ENCODE peak calls at places on chromosomes 2 and 18, in five cellular contexts. P is CD8-positive, alpha-beta T cell; V is cardiac muscle cell; J is neural crest cell; I is dorsolateral prefrontal cortex. S is an unnamed sample.

GRCh38 chr2:242034996-242035814 is 165.7 kb downstream of the RTP5 start:
- DNase-seq in J (no peak), V (no peak), P (no peak), I (no peak), S (no peak)

GRCh38 chr2:30510409-30510808 is 63.4 kb downstream of the LCLAT1 start:
- DNase-seq in P (no peak), J (no peak), I (no peak), V (peak), S (no peak)

GRCh38 chr2:11583203-11583752 is 49.4 kb downstream of the GREB1 start:
- DNase-seq in J (no peak), P (no peak), I (no peak), V (peak), S (no peak)

GRCh38 chr2:207253946-207254345 is 88.2 kb upstream of the KLF7 start:
- DNase-seq in I (no peak), V (peak), J (no peak), P (no peak), S (no peak)

GRCh38 chr2:55862269-55862668 is 61.3 kb downstream of the EFEMP1 start:
- DNase-seq in I (no peak), P (no peak), V (peak), J (no peak), S (no peak)

GRCh38 chr2:221104391-221104811 is 467.7 kb downstream of the EPHA4 start:
- DNase-seq in V (peak), I (peak), J (no peak), P (no peak), S (no peak)

GRCh38 chr2:162106146-162106551 is 32.1 kb upstream of the DPP4 start:
- DNase-seq in P (no peak), V (peak), I (no peak), J (no peak), S (no peak)

GRCh38 chr2:126655500-126656310 is at the start of gene GYPC:
- DNase-seq in V (peak), I (no peak), J (peak), P (peak), S (peak)

GRCh38 chr2:64311948-64312621 is 141.9 kb upstream of the LGALSL start:
- DNase-seq in I (peak), V (peak), P (no peak), J (peak), S (no peak)

GRCh38 chr2:238203104-238203972 is at the start of gene ILKAP:
- DNase-seq in P (peak), J (peak), I (peak), V (peak), S (peak)

GRCh38 chr2:236769981-236770671 is 200.5 kb downstream of the ACKR3 start:
- DNase-seq in P (no peak), J (no peak), V (peak), I (no peak), S (no peak)

GRCh38 chr2:202718614-202719013 is 83.8 kb downstream of the FAM117B start:
- DNase-seq in J (no peak), V (peak), P (no peak), I (no peak), S (no peak)

GRCh38 chr2:223700221-223700620 is 98.1 kb upstream of the SCG2 start:
- DNase-seq in V (no peak), J (no peak), I (no peak), P (no peak), S (no peak)

GRCh38 chr2:110874565-110875383 is 142.4 kb downstream of the ACOXL start:
- DNase-seq in V (no peak), I (no peak), J (no peak), P (no peak), S (no peak)

GRCh38 chr18:48166971-48167370 is 236.5 kb upstream of the SMAD2 start:
- DNase-seq in V (no peak), J (no peak), I (no peak), P (no peak), S (no peak)

DNA sequence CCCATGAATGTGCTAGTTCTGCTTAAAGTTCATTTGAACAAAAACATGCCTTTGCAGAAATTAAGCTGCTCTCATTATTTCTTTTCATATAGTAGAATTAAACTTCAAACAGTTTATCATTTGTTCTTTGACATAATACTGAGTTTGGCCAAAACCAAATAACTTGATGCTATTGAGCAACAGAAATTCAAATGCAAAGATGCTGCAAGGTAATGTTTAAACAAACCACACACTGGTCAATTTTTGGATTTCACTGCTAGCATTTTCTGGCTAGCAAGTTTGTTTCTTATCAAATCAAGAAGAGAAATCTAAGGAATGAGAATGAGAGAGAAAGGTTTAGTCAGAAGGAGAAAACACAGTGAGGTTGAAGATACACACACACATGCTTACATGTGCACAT is 80.0 kb downstream of the LYPD1 start:
- DNase-seq in J (no peak), I (no peak), V (no peak), P (no peak), S (no peak)
- TF ChIP-seq CTCF in J (no peak), I (no peak), V (no peak), P (no peak), S (no peak)

GRCh38 chr2:232230557-232230956 is 148.0 kb upstream of the ALPP start:
- DNase-seq in V (peak), J (peak), P (no peak), I (no peak), S (peak)
- TF ChIP-seq CTCF in V (peak), J (peak), P (no peak), I (no peak), S (peak)

GRCh38 chr2:71691747-71692455 is 238.5 kb downstream of the DYSF start:
- DNase-seq in I (no peak), P (no peak), V (peak), J (peak), S (no peak)
- TF ChIP-seq CTCF in I (no peak), P (no peak), V (no peak), J (no peak), S (no peak)

GRCh38 chr18:49206717-49207116 is 253.7 kb downstream of the DYM start:
- DNase-seq in V (peak), I (no peak), J (no peak), P (no peak), S (peak)
- TF ChIP-seq CTCF in V (peak), I (no peak), J (no peak), P (no peak), S (peak)

GRCh38 chr2:42324949-42325348 is 36.1 kb downstream of the COX7A2L start:
- DNase-seq in V (no peak), P (no peak), I (no peak), J (no peak), S (no peak)

GRCh38 chr2:42327125-42327524 is 33.9 kb downstream of the COX7A2L start:
- DNase-seq in V (no peak), J (no peak), P (no peak), I (no peak), S (no peak)

GRCh38 chr2:42329779-42330178 is 31.2 kb downstream of the COX7A2L start:
- DNase-seq in V (no peak), J (no peak), I (no peak), P (no peak), S (no peak)

GRCh38 chr2:42328923-42329322 is 32.1 kb downstream of the COX7A2L start:
- DNase-seq in J (no peak), P (no peak), I (no peak), V (no peak), S (no peak)

GRCh38 chr2:42328148-42328833 is 32.7 kb downstream of the COX7A2L start:
- DNase-seq in P (no peak), J (no peak), V (peak), I (no peak), S (no peak)
- TF ChIP-seq CTCF in P (peak), J (peak), V (peak), I (peak), S (peak)

GRCh38 chr18:26840965-26841364 is 24.5 kb downstream of the AQP4 start:
- DNase-seq in I (no peak), V (no peak), P (no peak), J (no peak), S (no peak)
- TF ChIP-seq CTCF in I (no peak), V (no peak), P (no peak), J (no peak), S (no peak)

DNA sequence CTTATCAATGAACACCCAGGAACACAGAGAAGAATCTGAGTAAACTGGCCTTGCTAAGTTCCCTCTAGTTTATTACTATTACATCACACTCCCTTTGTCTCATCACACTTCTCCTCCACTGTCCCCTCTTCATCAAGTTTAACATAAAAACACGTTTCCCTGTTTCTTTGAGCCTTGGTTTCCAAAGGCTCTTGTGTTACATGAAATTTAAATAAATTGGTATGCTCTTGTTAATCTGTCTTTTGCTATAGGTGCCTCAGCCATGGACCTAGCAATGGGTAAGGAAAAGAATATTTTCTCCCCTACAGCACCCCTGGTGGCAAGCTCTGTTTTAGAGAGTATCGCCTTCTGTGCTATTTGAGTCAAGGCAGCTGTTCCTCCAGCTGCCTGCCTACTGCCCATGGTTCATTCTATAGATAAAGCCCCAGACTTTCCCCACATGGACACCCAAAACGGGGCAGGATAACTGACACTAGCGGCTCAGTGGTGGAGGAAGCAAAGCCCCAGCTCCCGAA is 31.8 kb downstream of the TGIF1 start:
- DNase-seq in J (peak), I (no peak), P (no peak), V (peak), S (peak)
- TF ChIP-seq CTCF in J (peak), I (peak), P (peak), V (peak), S (peak)